ENCODE peak calls at places on chromosomes 4 and X, in four cellular contexts. C is EH, D is left colon, Y is posterior cingulate gyrus. U is an unnamed sample.

GRCh38 chr4:152308925-152309324 is 227.0 kb downstream of the FBXW7 start:
- DNase-seq in C (no peak), D (no peak), Y (no peak), U (no peak)

GRCh38 chr4:167456619-167457018 is 222.3 kb upstream of the SPOCK3 start:
- DNase-seq in C (no peak), D (no peak), Y (no peak), U (no peak)

GRCh38 chr4:19999775-20000414 is 251.8 kb upstream of the SLIT2 start:
- DNase-seq in C (no peak), D (no peak), Y (no peak), U (no peak)

GRCh38 chr4:28225689-28226353 is 1365.2 kb downstream of the STIM2 start:
- DNase-seq in C (peak), D (no peak), Y (no peak), U (no peak)

GRCh38 chr4:2007804-2008670 is 737 bp downstream of the NELFA start:
- DNase-seq in C (peak), D (no peak), Y (peak), U (no peak)

GRCh38 chrX:56727531-56727930 is 1.5 kb upstream of the NBDY start:
- DNase-seq in C (no peak), D (no peak), Y (no peak), U (no peak)

GRCh38 chr4:8022767-8023695 is 83.4 kb upstream of the AFAP1 start:
- DNase-seq in C (no peak), D (no peak), Y (no peak), U (no peak)

GRCh38 chrX:154531626-154532025 is 15.0 kb downstream of the G6PD start:
- DNase-seq in C (peak), D (no peak), Y (no peak), U (no peak)

GRCh38 chrX:39875834-39876625 is 221.7 kb downstream of the BCOR start:
- DNase-seq in C (no peak), D (no peak), Y (no peak), U (no peak)

GRCh38 chrX:32150141-32150540 is 1061.2 kb downstream of the DMD start:
- DNase-seq in C (no peak), D (no peak), Y (no peak), U (no peak)

GRCh38 chr4:1255151-1255550 is 6.2 kb upstream of the CTBP1 start:
- DNase-seq in C (peak), D (no peak), Y (no peak), U (no peak)

GRCh38 chrX:103919336-103919682 is 43.1 kb upstream of the TMSB15B start:
- DNase-seq in C (peak), D (no peak), Y (no peak), U (no peak)

GRCh38 chrX:139530550-139530949 is at the start of gene F9:
- DNase-seq in C (no peak), D (no peak), Y (no peak), U (no peak)

GRCh38 chr4:26220704-26221103 is 100.1 kb upstream of the RBPJ start:
- DNase-seq in C (peak), D (no peak), Y (no peak), U (no peak)

GRCh38 chr4:45668086-45668485 is 455.8 kb downstream of the GABRG1 start:
- DNase-seq in C (no peak), D (no peak), Y (no peak), U (no peak)

GRCh38 chr4:15007201-15007600 is 4.9 kb downstream of the CPEB2 start:
- DNase-seq in C (no peak), D (no peak), Y (no peak), U (no peak)

U was measured in stomach.